ENCODE peak calls at places on chromosomes 6 and 20, in six cellular contexts. T, S, X, D, H and K are unnamed samples.

GRCh38 chr6:154615483-154616025 is 105.1 kb upstream of the CNKSR3 start:
- DNase-seq in T (no peak), D (peak), S (peak), H (peak), X (peak), K (no peak)

GRCh38 chr6:106773482-106773881 is 144.1 kb downstream of the QRSL1 start:
- DNase-seq in H (no peak), T (no peak), X (no peak), D (peak), S (no peak), K (no peak)

GRCh38 chr6:170036916-170037315 is 254.0 kb downstream of the DLL1 start:
- DNase-seq in H (no peak), D (no peak), S (no peak), T (no peak), X (no peak), K (no peak)

GRCh38 chr6:163461696-163462095 is 47.2 kb downstream of the QKI start:
- DNase-seq in H (no peak), T (no peak), X (no peak), D (no peak), S (no peak), K (no peak)

GRCh38 chr6:114714836-114715507 is 372.1 kb upstream of the HS3ST5 start:
- DNase-seq in T (no peak), X (no peak), D (no peak), S (no peak), H (no peak), K (no peak)

GRCh38 chr6:49233483-49233882 is 229.6 kb downstream of the MMUT start:
- DNase-seq in H (no peak), X (no peak), T (no peak), S (no peak), D (no peak), K (no peak)

GRCh38 chr6:19999319-20000191 is 162.4 kb downstream of the ID4 start:
- DNase-seq in X (no peak), S (no peak), H (no peak), D (peak), T (no peak), K (peak)

GRCh38 chr6:115932481-115932880 is 128.2 kb downstream of the FRK start:
- DNase-seq in D (peak), T (no peak), X (no peak), S (peak), H (peak), K (no peak)

GRCh38 chr20:7841967-7842301 is 98.3 kb downstream of the HAO1 start:
- DNase-seq in D (peak), T (no peak), X (no peak), S (peak), H (peak), K (no peak)

GRCh38 chr20:56373942-56374341 is 15.2 kb downstream of the FAM210B start:
- DNase-seq in H (peak), D (peak), S (peak), X (no peak), T (no peak), K (no peak)

GRCh38 chr6:15430181-15430580 is 184.3 kb downstream of the JARID2 start:
- DNase-seq in S (peak), X (no peak), D (no peak), H (peak), T (no peak), K (no peak)

GRCh38 chr6:52407467-52407866 is 12.7 kb upstream of the EFHC1 start:
- DNase-seq in X (no peak), S (peak), D (peak), H (peak), T (no peak), K (no peak)

GRCh38 chr6:15893556-15894253 is 230.9 kb upstream of the DTNBP1 start:
- DNase-seq in D (peak), T (no peak), H (peak), S (peak), X (no peak), K (peak)

GRCh38 chr6:106694343-106694742 is 65.0 kb downstream of the QRSL1 start:
- DNase-seq in D (no peak), H (no peak), T (no peak), X (no peak), S (no peak), K (no peak)

GRCh38 chr20:25055711-25056492 is 2.0 kb downstream of the ACSS1 start:
- DNase-seq in S (peak), T (no peak), D (no peak), X (no peak), H (no peak), K (no peak)

GRCh38 chr20:17747431-17747846 is 47.7 kb downstream of the BANF2 start:
- DNase-seq in S (peak), D (peak), H (peak), X (no peak), T (no peak), K (no peak)

GRCh38 chr20:50848341-50848808 is 53.5 kb downstream of the BCAS4 start:
- DNase-seq in S (peak), X (peak), H (peak), D (peak), T (no peak), K (no peak)

GRCh38 chr20:25389381-25389857 is 1.2 kb downstream of the ABHD12 start:
- DNase-seq in T (no peak), S (peak), X (no peak), D (peak), H (peak), K (no peak)

GRCh38 chr6:75044846-75045245 is 161.0 kb downstream of the COL12A1 start:
- DNase-seq in H (no peak), X (no peak), S (no peak), T (no peak), D (no peak), K (no peak)

GRCh38 chr6:146357578-146358340 is 185.9 kb upstream of the RAB32 start:
- DNase-seq in D (peak), S (peak), H (peak), T (no peak), X (no peak), K (peak)

GRCh38 chr6:82078286-82078908 is 169.1 kb downstream of the IBTK start:
- DNase-seq in D (no peak), X (no peak), S (no peak), T (no peak), H (no peak), K (no peak)

GRCh38 chr6:85191656-85192055 is 258.2 kb upstream of the NT5E start:
- DNase-seq in D (no peak), X (no peak), H (no peak), S (peak), T (no peak), K (no peak)

GRCh38 chr20:46568570-46569129 is 18.2 kb upstream of the OCSTAMP start:
- DNase-seq in D (peak), T (no peak), X (peak), S (peak), H (peak), K (no peak)

GRCh38 chr6:1482381-1483166 is 93.2 kb downstream of the FOXF2 start:
- DNase-seq in H (no peak), S (no peak), T (no peak), X (no peak), D (peak), K (peak)

GRCh38 chr6:66638518-66638917 is 931.5 kb upstream of the EYS start:
- DNase-seq in H (no peak), X (no peak), T (no peak), D (no peak), S (no peak), K (no peak)

GRCh38 chr6:125273965-125274364 is 27.8 kb downstream of the HDDC2 start:
- DNase-seq in T (no peak), X (no peak), H (no peak), D (peak), S (peak), K (no peak)

GRCh38 chr20:10667560-10668167 is 6.1 kb downstream of the JAG1 start:
- DNase-seq in S (no peak), X (no peak), H (no peak), D (peak), T (no peak), K (no peak)
- TF ChIP-seq CTCF in S (no peak), X (no peak), H (no peak), D (peak), T (no peak), K (no peak)

GRCh38 chr20:11769825-11770224 is 147.9 kb upstream of the BTBD3 start:
- DNase-seq in D (peak), S (no peak), H (no peak), X (no peak), T (no peak), K (no peak)
- H3K4me3 ChIP-seq in D (no peak), S (no peak), H (no peak), X (no peak), T (no peak), K (no peak)

DNA sequence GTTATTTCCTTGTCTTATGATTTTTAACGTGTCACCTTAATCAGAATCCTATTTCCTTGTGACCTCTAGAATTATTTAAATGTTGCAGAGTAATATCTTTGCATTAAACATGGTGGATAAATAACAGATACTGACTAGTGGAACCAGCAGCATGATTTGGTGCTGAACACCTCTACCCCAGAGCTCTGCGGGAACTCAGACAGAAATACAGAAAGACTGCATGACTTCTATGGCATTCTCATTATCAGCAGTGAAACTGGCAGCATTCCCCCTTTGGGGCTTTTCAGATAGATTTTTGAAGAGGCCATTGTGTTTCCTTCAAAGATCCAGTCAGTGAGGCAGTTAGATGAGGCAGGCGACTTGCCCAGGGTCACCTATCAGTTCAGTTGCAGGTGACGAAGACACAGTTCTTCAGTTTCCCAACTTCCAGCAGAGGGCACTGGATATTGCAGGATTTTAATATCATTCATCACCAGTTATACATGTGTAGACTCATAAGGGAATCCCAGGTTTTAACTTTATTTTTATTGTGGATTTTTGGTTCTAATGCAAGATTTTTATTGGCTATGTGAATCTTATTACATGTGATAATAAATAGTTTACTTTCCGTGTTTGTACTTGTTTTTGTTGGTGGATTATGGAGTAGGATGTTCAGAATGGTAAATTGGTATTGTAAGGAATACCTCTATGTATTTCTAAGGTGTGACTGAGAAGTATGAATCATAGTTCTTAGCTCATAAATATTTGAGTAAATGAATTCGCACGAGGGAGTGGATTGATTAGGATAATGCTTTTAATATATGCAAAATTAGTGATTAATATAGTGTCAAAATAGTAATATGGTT is 81.3 kb downstream of the AFDN start:
- DNase-seq in X (no peak), S (peak), T (no peak), D (peak), H (peak), K (no peak)
- TF ChIP-seq CTCF in X (no peak), S (peak), T (no peak), D (peak), H (peak), K (peak)

GRCh38 chr6:13484138-13484708 is 3.2 kb downstream of the GFOD1 start:
- DNase-seq in H (no peak), X (no peak), D (no peak), S (no peak), T (no peak), K (no peak)

GRCh38 chr6:13486679-13487121 is 700 bp downstream of the GFOD1 start:
- DNase-seq in S (peak), D (peak), H (peak), T (no peak), X (peak), K (no peak)

GRCh38 chr6:13485923-13486557 is 1.4 kb downstream of the GFOD1 start:
- DNase-seq in S (peak), H (peak), T (no peak), X (no peak), D (peak), K (no peak)

GRCh38 chr6:13485303-13485702 is 2.1 kb downstream of the GFOD1 start:
- DNase-seq in D (no peak), H (no peak), T (no peak), S (no peak), X (no peak), K (no peak)

GRCh38 chr6:13484827-13485226 is 2.6 kb downstream of the GFOD1 start:
- DNase-seq in X (no peak), D (no peak), H (no peak), T (no peak), S (no peak), K (no peak)
- H3K4me3 ChIP-seq in X (peak), D (no peak), H (peak), T (no peak), S (peak), K (peak)

GRCh38 chr20:42181064-42181463 is 562.9 kb upstream of the CHD6 start:
- DNase-seq in X (no peak), T (no peak), S (no peak), H (no peak), D (no peak), K (no peak)
- TF ChIP-seq CTCF in X (no peak), T (no peak), S (no peak), H (no peak), D (no peak), K (no peak)

GRCh38 chr6:46138281-46138680 is 8.5 kb downstream of the ENPP4 start:
- DNase-seq in X (no peak), T (no peak), H (no peak), S (no peak), D (no peak), K (no peak)
- H3K4me3 ChIP-seq in X (no peak), T (no peak), H (no peak), S (no peak), D (no peak), K (no peak)

GRCh38 chr6:35725721-35726438 is 11.0 kb upstream of the ARMC12 start:
- DNase-seq in X (no peak), S (peak), T (no peak), H (peak), D (no peak), K (no peak)

GRCh38 chr6:35728663-35729348 is 8.0 kb upstream of the ARMC12 start:
- DNase-seq in X (no peak), T (no peak), H (no peak), S (no peak), D (peak), K (no peak)

GRCh38 chr6:35727935-35728662 is 8.7 kb upstream of the ARMC12 start:
- DNase-seq in H (peak), X (peak), S (peak), D (peak), T (peak), K (peak)

GRCh38 chr6:35729349-35729678 is 7.5 kb upstream of the ARMC12 start:
- DNase-seq in T (no peak), X (no peak), D (no peak), H (no peak), S (no peak), K (no peak)

GRCh38 chr6:35727206-35727934 is 9.5 kb upstream of the ARMC12 start:
- DNase-seq in S (peak), T (no peak), D (peak), H (peak), X (peak), K (no peak)
- TF ChIP-seq CTCF in S (no peak), T (no peak), D (no peak), H (no peak), X (no peak), K (no peak)

DNA sequence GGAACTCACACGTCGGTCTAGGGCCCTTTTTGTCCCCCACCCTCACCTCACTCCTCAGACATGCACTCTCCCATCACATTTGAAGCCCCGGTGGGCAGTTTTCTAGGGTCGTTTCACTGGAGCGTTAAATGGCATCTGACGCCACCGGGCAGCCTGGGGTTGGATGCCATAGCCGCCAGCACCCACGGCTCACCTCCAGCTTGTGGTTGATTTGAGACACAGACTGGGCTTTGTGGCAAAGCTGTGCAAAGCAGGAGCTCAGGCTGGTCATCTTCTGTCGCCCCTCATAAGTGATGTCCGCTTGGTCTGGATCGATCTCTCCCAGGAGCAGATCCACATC is 530 bp downstream of the GOPC start:
- DNase-seq in H (no peak), X (no peak), T (no peak), D (no peak), S (no peak), K (no peak)
- H3K4me3 ChIP-seq in H (peak), X (peak), T (peak), D (peak), S (peak), K (peak)

GRCh38 chr6:9482030-9482731 is 932.7 kb downstream of the TFAP2A start:
- DNase-seq in H (peak), X (no peak), S (peak), T (no peak), D (peak), K (no peak)

GRCh38 chr6:9484091-9484490 is 930.8 kb downstream of the TFAP2A start:
- DNase-seq in D (peak), X (no peak), H (peak), S (peak), T (no peak), K (no peak)

GRCh38 chr6:9484686-9485085 is 930.2 kb downstream of the TFAP2A start:
- DNase-seq in T (no peak), D (peak), H (peak), S (no peak), X (no peak), K (no peak)

GRCh38 chr6:9485992-9486391 is 928.9 kb downstream of the TFAP2A start:
- DNase-seq in X (no peak), H (no peak), D (peak), S (no peak), T (no peak), K (no peak)

DNA sequence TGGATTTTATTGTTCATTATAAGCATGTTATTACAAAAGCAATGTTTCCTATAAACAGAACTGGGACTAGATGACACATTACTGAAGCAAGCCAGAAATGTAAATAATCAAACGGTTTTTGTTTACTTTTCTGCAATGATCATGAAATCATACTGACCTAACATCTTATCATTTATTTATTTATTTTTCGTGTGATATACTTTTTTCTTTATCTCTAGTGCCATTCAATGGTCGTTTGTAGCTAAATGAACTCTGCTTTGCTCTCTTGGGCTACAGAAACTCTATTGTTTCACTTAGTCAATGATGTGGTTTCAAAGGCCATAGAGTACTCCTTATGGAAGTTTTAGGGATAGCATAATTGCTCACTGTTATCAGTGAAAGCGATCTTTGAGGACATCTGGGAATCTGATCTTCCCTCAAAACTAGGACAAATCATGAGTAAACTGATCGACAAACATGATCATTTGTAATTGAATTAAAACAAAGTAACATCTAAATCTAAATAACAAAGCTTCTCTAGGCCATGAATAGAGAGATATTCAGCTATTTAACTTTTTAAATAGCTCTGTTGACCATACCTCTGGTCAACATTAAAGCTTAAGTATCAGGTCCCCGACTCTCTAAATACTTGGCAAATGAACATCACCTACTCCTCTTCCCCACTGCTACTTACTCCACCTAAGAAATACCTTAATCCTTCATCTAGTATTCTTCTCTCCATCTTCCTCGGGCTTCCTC is 933.4 kb downstream of the TFAP2A start:
- DNase-seq in T (no peak), S (no peak), H (peak), X (no peak), D (peak), K (no peak)
- TF ChIP-seq CTCF in T (no peak), S (no peak), H (no peak), X (no peak), D (no peak), K (no peak)